ENCODE peak calls at places on chromosome 6, in seven cellular contexts. K, J, L, O, R, N and P are unnamed samples.

GRCh38 chr6:144548525-144548924 is 263.4 kb downstream of the UTRN start:
- DNase-seq in K (no peak), J (no peak), L (no peak), O (no peak), R (no peak), N (no peak), P (no peak)

GRCh38 chr6:34618430-34619182 is 62.5 kb upstream of the SPDEF start:
- DNase-seq in K (no peak), J (no peak), L (no peak), O (no peak), R (no peak), N (no peak), P (no peak)

GRCh38 chr6:130409394-130410095 is 43.7 kb downstream of the TMEM200A start:
- DNase-seq in K (no peak), J (no peak), L (no peak), O (no peak), R (no peak), N (no peak), P (no peak)

GRCh38 chr6:119979862-119980261 is 630.3 kb upstream of the MAN1A1 start:
- DNase-seq in K (no peak), J (peak; percentile 8), L (no peak), O (peak; percentile 69), R (no peak), N (no peak), P (no peak)

GRCh38 chr6:163490826-163491577 is 76.5 kb downstream of the QKI start:
- DNase-seq in K (peak; percentile 71), J (no peak), L (no peak), O (peak; percentile 44), R (peak; percentile 70), N (no peak), P (peak; percentile 60)

GRCh38 chr6:45513843-45514242 is 136.1 kb upstream of the SUPT3H start:
- DNase-seq in K (no peak), J (no peak), L (no peak), O (no peak), R (no peak), N (no peak), P (no peak)

GRCh38 chr6:44056392-44057237 is 70.6 kb downstream of the MRPL14 start:
- DNase-seq in K (peak; percentile 58), J (no peak), L (no peak), O (no peak), R (peak; percentile 72), N (no peak), P (no peak)

GRCh38 chr6:27288136-27289044 is 23.7 kb downstream of the POM121L2 start:
- DNase-seq in K (no peak), J (peak; percentile 50), L (no peak), O (peak; percentile 78), R (no peak), N (no peak), P (no peak)

GRCh38 chr6:14975124-14975815 is 270.6 kb upstream of the JARID2 start:
- DNase-seq in K (no peak), J (peak; percentile 31), L (no peak), O (peak; percentile 64), R (no peak), N (no peak), P (no peak)

GRCh38 chr6:1802495-1803395 is 193.0 kb downstream of the FOXC1 start:
- DNase-seq in K (no peak), J (no peak), L (no peak), O (peak; percentile 32), R (no peak), N (no peak), P (no peak)

GRCh38 chr6:80744213-80744612 is 637.7 kb downstream of the BCKDHB start:
- DNase-seq in K (no peak), J (no peak), L (no peak), O (no peak), R (no peak), N (no peak), P (no peak)

GRCh38 chr6:151948007-151948745 is 140.7 kb downstream of the ESR1 start:
- DNase-seq in K (no peak), J (no peak), L (no peak), O (no peak), R (no peak), N (no peak), P (no peak)

GRCh38 chr6:83613378-83613777 is 95.5 kb downstream of the SNAP91 start:
- DNase-seq in K (no peak), J (no peak), L (no peak), O (no peak), R (no peak), N (no peak), P (no peak)

GRCh38 chr6:75288023-75288422 is 3.4 kb upstream of the TMEM30A start:
- DNase-seq in K (no peak), J (no peak), L (no peak), O (no peak), R (no peak), N (no peak), P (no peak)

GRCh38 chr6:170437719-170438401 is 115.2 kb downstream of the PSMB1 start:
- DNase-seq in K (no peak), J (no peak), L (no peak), O (no peak), R (no peak), N (no peak), P (no peak)

GRCh38 chr6:113104546-113105325 is 752.4 kb upstream of the MARCKS start:
- DNase-seq in K (no peak), J (no peak), L (no peak), O (no peak), R (no peak), N (no peak), P (no peak)

GRCh38 chr6:279630-280029 is 12.7 kb upstream of the DUSP22 start:
- DNase-seq in K (no peak), J (no peak), L (no peak), O (no peak), R (no peak), N (no peak), P (no peak)

GRCh38 chr6:109715616-109716015 is 24.5 kb downstream of the FIG4 start:
- DNase-seq in K (no peak), J (no peak), L (no peak), O (no peak), R (no peak), N (no peak), P (no peak)

GRCh38 chr6:106273087-106273486 is 52.5 kb downstream of the ATG5 start:
- DNase-seq in K (no peak), J (peak; percentile 60), L (no peak), O (no peak), R (no peak), N (no peak), P (no peak)

GRCh38 chr6:118324081-118324480 is 224.0 kb upstream of the PLN start:
- DNase-seq in K (no peak), J (no peak), L (no peak), O (peak; percentile 74), R (no peak), N (no peak), P (no peak)

GRCh38 chr6:52724406-52725121 is 38.7 kb downstream of the GSTA2 start:
- DNase-seq in K (peak; percentile 78), J (peak; percentile 82), L (peak; percentile 13), O (peak; percentile 78), R (peak; percentile 72), N (peak; percentile 61), P (no peak)

GRCh38 chr6:108127826-108128225 is 38.0 kb upstream of the NR2E1 start:
- DNase-seq in K (no peak), J (no peak), L (no peak), O (no peak), R (no peak), N (peak; percentile 72), P (no peak)

GRCh38 chr6:158706369-158706982 is 56.6 kb downstream of the SYTL3 start:
- DNase-seq in K (peak; percentile 58), J (no peak), L (no peak), O (peak; percentile 73), R (peak; percentile 68), N (peak; percentile 61), P (peak; percentile 67)

GRCh38 chr6:2931055-2931454 is 27.9 kb upstream of the SERPINB9 start:
- DNase-seq in K (no peak), J (no peak), L (no peak), O (peak; percentile 72), R (no peak), N (no peak), P (no peak)

GRCh38 chr6:40587240-40588069 is at the start of gene LRFN2:
- DNase-seq in K (peak; percentile 92), J (peak; percentile 68), L (peak; percentile 22), O (peak; percentile 90), R (peak; percentile 58), N (peak; percentile 41), P (peak; percentile 75)
- H3K4me3 ChIP-seq in K (peak within 1 kb of the TSS; percentile 49), J (peak within 1 kb of the TSS; percentile 25), L (no peak within 1 kb of the TSS), O (peak within 1 kb of the TSS; percentile 79), R (peak within 1 kb of the TSS; percentile 62), N (peak within 1 kb of the TSS; percentile 16), P (peak within 1 kb of the TSS; percentile 33)

GRCh38 chr6:136089885-136090284 is 160.2 kb downstream of the MTFR2 start:
- DNase-seq in K (no peak), J (no peak), L (no peak), O (no peak), R (no peak), N (no peak), P (no peak)
- H3K4me3 ChIP-seq in K (no peak overlapping the region), J (no peak overlapping the region), L (no peak overlapping the region), O (no peak overlapping the region), R (no peak overlapping the region), N (no peak overlapping the region), P (no peak overlapping the region)

GRCh38 chr6:122790740-122791679 is 2.0 kb downstream of the SMPDL3A start:
- DNase-seq in K (no peak), J (no peak), L (no peak), O (peak; percentile 20), R (no peak), N (no peak), P (no peak)
- H3K4me3 ChIP-seq in K (peak overlapping the region; percentile 57), J (no peak overlapping the region), L (no peak overlapping the region), O (peak overlapping the region; percentile 83), R (peak overlapping the region; percentile 86), N (no peak overlapping the region), P (peak overlapping the region; percentile 73)

GRCh38 chr6:35920793-35921732 is at the start of gene SRPK1:
- DNase-seq in K (peak; percentile 97), J (peak; percentile 95), L (peak; percentile 75), O (peak; percentile 92), R (peak; percentile 89), N (peak; percentile 71), P (peak; percentile 82)

GRCh38 chr6:35924146-35924545 is 3.2 kb upstream of the SRPK1 start:
- DNase-seq in K (no peak), J (no peak), L (no peak), O (no peak), R (no peak), N (no peak), P (no peak)

GRCh38 chr6:35919085-35919826 is 1.6 kb downstream of the SRPK1 start:
- DNase-seq in K (no peak), J (peak; percentile 16), L (peak; percentile 4), O (peak; percentile 52), R (no peak), N (no peak), P (no peak)

GRCh38 chr6:35919827-35920751 is 809 bp downstream of the SRPK1 start:
- DNase-seq in K (peak; percentile 82), J (peak; percentile 57), L (peak; percentile 34), O (peak; percentile 58), R (no peak), N (peak; percentile 67), P (no peak)

DNA sequence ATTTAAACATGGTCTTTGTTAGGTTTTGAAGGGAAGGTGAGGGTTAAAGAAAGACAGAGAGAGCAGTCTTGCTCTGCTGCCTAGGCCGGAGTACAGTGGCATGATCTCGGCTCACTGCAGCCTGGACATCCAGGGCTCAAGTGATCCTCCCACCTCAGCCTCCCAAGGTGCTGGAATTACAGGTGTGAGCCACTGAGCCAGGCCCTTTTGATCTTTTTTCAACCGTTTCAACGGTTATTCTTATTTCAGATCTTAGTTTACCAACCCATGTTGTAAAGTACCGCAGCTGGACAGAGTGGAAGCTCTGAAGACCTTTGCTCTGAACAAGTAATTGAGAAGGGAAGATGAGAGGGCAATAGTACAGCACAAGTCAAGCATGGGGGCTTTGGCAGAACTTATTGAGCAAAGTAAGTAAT is 1.2 kb upstream of the SRPK1 start:
- DNase-seq in K (no peak), J (no peak), L (no peak), O (no peak), R (no peak), N (no peak), P (no peak)
- H3K4me3 ChIP-seq in K (no peak overlapping the region), J (peak overlapping the region; percentile 98), L (no peak overlapping the region), O (no peak overlapping the region), R (no peak overlapping the region), N (no peak overlapping the region), P (no peak overlapping the region)